ENCODE peak calls at places on chromosomes 11 and 22, in nine cellular contexts. L, G, R, X, S, F, U, J and D are unnamed samples.

GRCh38 chr22:50192825-50193204 is 7.1 kb downstream of the TRABD start:
- DNase-seq in L (no peak), G (no peak), R (no peak), X (no peak), S (no peak), F (no peak), U (no peak), J (no peak), D (peak; percentile 74)

GRCh38 chr11:104962852-104963251 is 5.5 kb downstream of the CASP4 start:
- DNase-seq in L (no peak), G (no peak), R (no peak), X (no peak), S (no peak), F (no peak), U (no peak), J (no peak), D (no peak)

GRCh38 chr22:40400173-40400572 is 29.8 kb downstream of the SGSM3 start:
- DNase-seq in L (no peak), G (no peak), R (no peak), X (no peak), S (no peak), F (no peak), U (no peak), J (no peak), D (peak; percentile 36)

GRCh38 chr22:35568751-35569725 is 28.4 kb downstream of the RASD2 start:
- DNase-seq in L (no peak), G (peak; percentile 82), R (no peak), X (no peak), S (no peak), F (no peak), U (peak; percentile 35), J (no peak), D (no peak)

GRCh38 chr11:70233511-70233919 is 30.4 kb downstream of the FADD start:
- DNase-seq in L (no peak), G (peak; percentile 98), R (no peak), X (no peak), S (no peak), F (peak; percentile 55), U (peak; percentile 58), J (no peak), D (no peak)

GRCh38 chr11:41978951-41979350 is 519.5 kb upstream of the LRRC4C start:
- DNase-seq in L (no peak), G (peak; percentile 29), R (no peak), X (no peak), S (no peak), F (no peak), U (no peak), J (no peak), D (no peak)

GRCh38 chr11:134270250-134270714 is 5.9 kb upstream of the GLB1L3 start:
- DNase-seq in L (no peak), G (no peak), R (no peak), X (no peak), S (no peak), F (no peak), U (no peak), J (no peak), D (no peak)

GRCh38 chr11:13669544-13670488 is 1.3 kb downstream of the FAR1 start:
- DNase-seq in L (no peak), G (no peak), R (no peak), X (no peak), S (no peak), F (peak; percentile 51), U (no peak), J (no peak), D (no peak)

GRCh38 chr22:32987081-32987631 is 71.0 kb downstream of the SYN3 start:
- DNase-seq in L (no peak), G (peak; percentile 93), R (no peak), X (no peak), S (peak; percentile 50), F (no peak), U (no peak), J (no peak), D (no peak)

GRCh38 chr22:19706661-19707151 is 7.6 kb upstream of the SEPTIN5 start:
- DNase-seq in L (peak; percentile 1), G (no peak), R (no peak), X (peak; percentile 76), S (no peak), F (no peak), U (no peak), J (peak; percentile 33), D (no peak)

GRCh38 chr11:68373810-68374501 is 61.6 kb downstream of the LRP5 start:
- DNase-seq in L (no peak), G (peak; percentile 12), R (peak; percentile 72), X (no peak), S (no peak), F (peak; percentile 72), U (peak; percentile 62), J (no peak), D (no peak)

GRCh38 chr22:20186183-20186870 is 35.5 kb upstream of the CCDC188 start:
- DNase-seq in L (no peak), G (no peak), R (no peak), X (no peak), S (peak; percentile 61), F (no peak), U (no peak), J (no peak), D (no peak)

GRCh38 chr11:102603091-102603490 is 22.0 kb downstream of the MMP20 start:
- DNase-seq in L (no peak), G (peak; percentile 89), R (no peak), X (no peak), S (no peak), F (peak; percentile 82), U (no peak), J (no peak), D (no peak)

GRCh38 chr22:49097966-49098365 is 729.7 kb downstream of the BRD1 start:
- DNase-seq in L (no peak), G (no peak), R (no peak), X (no peak), S (no peak), F (no peak), U (no peak), J (no peak), D (no peak)

GRCh38 chr11:125262194-125262824 is 97.8 kb downstream of the PKNOX2 start:
- DNase-seq in L (no peak), G (peak; percentile 35), R (no peak), X (no peak), S (no peak), F (peak; percentile 56), U (peak; percentile 33), J (no peak), D (no peak)

GRCh38 chr22:20792966-20793332 is 19.0 kb downstream of the SERPIND1 start:
- DNase-seq in L (no peak), G (peak; percentile 69), R (no peak), X (no peak), S (no peak), F (no peak), U (no peak), J (no peak), D (no peak)

GRCh38 chr11:26985941-26986340 is 8.0 kb upstream of the FIBIN start:
- DNase-seq in L (no peak), G (peak; percentile 50), R (no peak), X (no peak), S (no peak), F (no peak), U (no peak), J (no peak), D (no peak)

GRCh38 chr11:67633758-67634365 is 4.1 kb upstream of the NUDT8 start:
- DNase-seq in L (peak; percentile 64), G (no peak), R (no peak), X (peak; percentile 80), S (no peak), F (no peak), U (peak; percentile 6), J (peak; percentile 54), D (no peak)

GRCh38 chr11:81579339-81579738 is 1154.3 kb downstream of the FAM181B start:
- DNase-seq in L (no peak), G (no peak), R (no peak), X (no peak), S (no peak), F (no peak), U (no peak), J (no peak), D (no peak)

GRCh38 chr22:43521716-43522115 is 109.9 kb downstream of the MPPED1 start:
- DNase-seq in L (no peak), G (no peak), R (no peak), X (no peak), S (no peak), F (no peak), U (peak; percentile 34), J (no peak), D (no peak)

GRCh38 chr11:23233075-23233474 is 372.8 kb upstream of the CCDC179 start:
- DNase-seq in L (no peak), G (peak; percentile 75), R (no peak), X (no peak), S (no peak), F (no peak), U (no peak), J (no peak), D (no peak)

GRCh38 chr22:46150615-46151423 is 493 bp downstream of the PPARA start:
- DNase-seq in L (peak; percentile 79), G (no peak), R (no peak), X (peak; percentile 84), S (no peak), F (peak; percentile 47), U (peak; percentile 40), J (peak; percentile 76), D (peak; percentile 48)

DNA sequence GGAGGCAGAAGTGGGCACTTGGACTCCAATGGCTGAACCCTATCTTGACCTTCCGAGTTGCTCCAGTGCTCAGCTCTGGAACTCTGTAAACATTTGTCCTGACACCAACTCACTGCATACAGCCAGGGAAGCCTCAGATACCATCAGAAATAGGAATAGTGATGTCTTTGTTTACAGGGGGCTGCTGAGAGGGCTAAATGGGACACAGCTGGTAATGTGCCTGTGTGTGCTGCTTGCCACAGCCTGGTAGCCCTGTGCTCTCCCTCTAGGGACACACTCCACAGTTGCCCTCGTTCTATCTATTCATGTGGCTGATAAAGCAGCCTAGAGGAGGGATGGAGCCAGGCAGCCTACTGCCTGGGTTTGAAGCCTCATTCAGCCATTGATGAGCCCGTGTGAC is 559.8 kb downstream of the MIAT start:
- DNase-seq in L (no peak), G (no peak), R (no peak), X (peak; percentile 11), S (no peak), F (peak; percentile 50), U (no peak), J (no peak), D (no peak)
- H3K4me1 ChIP-seq in L (peaks cover 17% of the 10 kb centered on the region), G (peaks cover 8% of the 10 kb centered on the region), R (peaks cover 29% of the 10 kb centered on the region), X (peaks cover 16% of the 10 kb centered on the region), S (no peaks in the 10 kb centered on the region), F (peaks cover 23% of the 10 kb centered on the region), U (peaks cover 12% of the 10 kb centered on the region), J (peaks cover 57% of the 10 kb centered on the region), D (no peaks in the 10 kb centered on the region)

GRCh38 chr11:4763096-4763495 is 6.6 kb downstream of the OR51F1 start:
- DNase-seq in L (no peak), G (no peak), R (no peak), X (no peak), S (no peak), F (no peak), U (no peak), J (no peak), D (no peak)
- H3K4me1 ChIP-seq in L (no peaks in the 10 kb centered on the region), G (no peaks in the 10 kb centered on the region), R (no peaks in the 10 kb centered on the region), X (no peaks in the 10 kb centered on the region), S (no peaks in the 10 kb centered on the region), F (no peaks in the 10 kb centered on the region), U (no peaks in the 10 kb centered on the region), J (no peaks in the 10 kb centered on the region), D (no peaks in the 10 kb centered on the region)

GRCh38 chr11:73752903-73753302 is 8.0 kb downstream of the RAB6A start:
- DNase-seq in L (peak; percentile 72), G (peak; percentile 32), R (no peak), X (no peak), S (no peak), F (no peak), U (no peak), J (no peak), D (no peak)
- H3K4me1 ChIP-seq in L (peaks cover 28% of the 10 kb centered on the region), G (no peaks in the 10 kb centered on the region), R (peaks cover 48% of the 10 kb centered on the region), X (peaks cover 21% of the 10 kb centered on the region), S (no peaks in the 10 kb centered on the region), F (peaks cover 18% of the 10 kb centered on the region), U (peaks cover 25% of the 10 kb centered on the region), J (peaks cover 33% of the 10 kb centered on the region), D (peaks cover 6% of the 10 kb centered on the region)

GRCh38 chr11:35107866-35108265 is 31.1 kb upstream of the CD44 start:
- DNase-seq in L (no peak), G (no peak), R (no peak), X (no peak), S (no peak), F (no peak), U (no peak), J (no peak), D (no peak)
- H3K4me1 ChIP-seq in L (peaks cover 16% of the 10 kb centered on the region), G (peaks cover 10% of the 10 kb centered on the region), R (peaks cover 31% of the 10 kb centered on the region), X (peaks cover 54% of the 10 kb centered on the region), S (no peaks in the 10 kb centered on the region), F (peaks cover 6% of the 10 kb centered on the region), U (no peaks in the 10 kb centered on the region), J (peaks cover 23% of the 10 kb centered on the region), D (peaks cover 16% of the 10 kb centered on the region)